ENCODE peak calls at places on chromosomes 16 and 17, in four cellular contexts. Z, M, T and R are unnamed samples.

GRCh38 chr16:21239646-21240045 is 6.1 kb downstream of the ANKS4B start:
- DNase-seq in Z (no peak), M (no peak), T (no peak), R (no peak)

GRCh38 chr17:12947047-12947446 is 70.8 kb downstream of the ELAC2 start:
- DNase-seq in Z (no peak), M (no peak), T (no peak), R (no peak)

GRCh38 chr17:15180121-15180561 is 85.0 kb downstream of the PMP22 start:
- DNase-seq in Z (no peak), M (no peak), T (no peak), R (no peak)

GRCh38 chr17:71585540-71585939 is 535.3 kb upstream of the SOX9 start:
- DNase-seq in Z (no peak), M (no peak), T (no peak), R (no peak)

GRCh38 chr17:45869676-45870341 is 24.5 kb upstream of the MAPT start:
- DNase-seq in Z (peak), M (no peak), T (no peak), R (peak)

GRCh38 chr17:10052414-10052813 is 146.0 kb downstream of the GAS7 start:
- DNase-seq in Z (no peak), M (peak), T (no peak), R (no peak)

GRCh38 chr17:72588961-72589360 is 468.1 kb downstream of the SOX9 start:
- DNase-seq in Z (peak), M (no peak), T (peak), R (peak)

GRCh38 chr17:10827898-10828552 is 9.9 kb downstream of the PIRT start:
- DNase-seq in Z (no peak), M (no peak), T (no peak), R (no peak)

GRCh38 chr16:47413041-47413440 is 47.8 kb downstream of the ITFG1 start:
- DNase-seq in Z (no peak), M (no peak), T (no peak), R (no peak)

GRCh38 chr17:51298508-51299371 is 38.4 kb downstream of the UTP18 start:
- DNase-seq in Z (peak), M (peak), T (no peak), R (peak)

GRCh38 chr17:46056800-46057304 is 57.8 kb downstream of the STH start:
- DNase-seq in Z (peak), M (no peak), T (no peak), R (peak)

GRCh38 chr17:1087381-1088241 is 90.7 kb downstream of the TIMM22 start:
- DNase-seq in Z (no peak), M (no peak), T (peak), R (no peak)

GRCh38 chr17:57706761-57707160 is 38.3 kb downstream of the CCDC182 start:
- DNase-seq in Z (no peak), M (no peak), T (no peak), R (no peak)

GRCh38 chr16:85475233-85475632 is 137.9 kb upstream of the GSE1 start:
- DNase-seq in Z (no peak), M (no peak), T (no peak), R (no peak)

GRCh38 chr16:65122974-65123845 is 1.3 kb upstream of the CDH11 start:
- DNase-seq in Z (peak), M (no peak), T (peak), R (peak)

GRCh38 chr17:13885550-13885949 is 183.8 kb upstream of the COX10 start:
- DNase-seq in Z (no peak), M (no peak), T (no peak), R (no peak)

GRCh38 chr16:19717319-19717718 is 708 bp downstream of the KNOP1 start:
- DNase-seq in Z (peak), M (no peak), T (no peak), R (peak)

GRCh38 chr16:3094289-3095027 is 4.6 kb downstream of the ZSCAN10 start:
- DNase-seq in Z (peak), M (peak), T (no peak), R (peak)

GRCh38 chr16:3096362-3096761 is 2.7 kb downstream of the ZSCAN10 start:
- DNase-seq in Z (no peak), M (no peak), T (no peak), R (no peak)

GRCh38 chr16:3097266-3097665 is 1.8 kb downstream of the ZSCAN10 start:
- DNase-seq in Z (no peak), M (no peak), T (no peak), R (no peak)

GRCh38 chr16:3098459-3099394 is at the start of gene ZSCAN10:
- DNase-seq in Z (no peak), M (no peak), T (no peak), R (no peak)

GRCh38 chr16:3095869-3096268 is 3.2 kb downstream of the ZSCAN10 start:
- DNase-seq in Z (no peak), M (peak), T (peak), R (peak)
- TF ChIP-seq CTCF in Z (peak), M (peak), T (peak), R (peak)

DNA sequence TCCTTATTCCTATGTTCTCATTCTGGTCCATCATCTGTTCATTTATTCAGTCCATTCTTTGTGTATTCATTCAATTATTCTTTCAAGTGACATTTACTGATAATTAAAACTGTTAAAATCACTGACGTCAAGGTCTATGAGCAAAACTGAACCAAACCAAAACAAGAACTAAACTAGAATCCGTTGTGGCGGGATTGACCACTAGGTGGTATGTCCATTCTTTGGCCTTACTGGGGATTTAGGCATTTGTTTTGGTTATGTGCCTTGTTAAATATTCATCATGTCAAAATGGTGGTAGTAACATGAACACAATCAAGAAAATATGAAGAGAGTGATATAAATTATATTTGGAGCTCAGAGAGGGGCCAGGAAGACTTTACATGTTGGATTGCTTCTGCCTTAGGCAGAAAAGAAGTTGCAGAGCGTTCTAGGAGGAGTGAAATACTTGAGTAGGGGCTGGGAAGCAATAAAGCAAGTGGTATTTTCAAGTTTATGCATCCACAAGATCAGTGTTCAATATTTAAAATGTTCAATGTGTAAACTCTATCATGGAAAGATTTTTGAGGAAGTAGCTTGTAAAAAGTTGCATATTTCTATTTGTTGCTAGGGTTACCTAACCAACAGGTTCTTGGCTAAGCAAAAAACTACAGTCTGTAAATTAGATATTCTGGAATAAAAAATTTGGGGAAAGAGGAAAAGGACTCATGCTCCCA is 129.0 kb downstream of the CDH13 start:
- DNase-seq in Z (no peak), M (no peak), T (no peak), R (no peak)
- TF ChIP-seq CTCF in Z (peak), M (no peak), T (no peak), R (peak)

GRCh38 chr16:87816507-87817100 is 50.8 kb upstream of the KLHDC4 start:
- DNase-seq in Z (no peak), M (no peak), T (no peak), R (no peak)

GRCh38 chr16:87808108-87808507 is 42.3 kb upstream of the KLHDC4 start:
- DNase-seq in Z (no peak), M (no peak), T (no peak), R (no peak)

GRCh38 chr16:87809150-87809902 is 43.5 kb upstream of the KLHDC4 start:
- DNase-seq in Z (peak), M (peak), T (no peak), R (no peak)

GRCh38 chr16:87815567-87815966 is 49.8 kb upstream of the KLHDC4 start:
- DNase-seq in Z (no peak), M (no peak), T (no peak), R (no peak)

DNA sequence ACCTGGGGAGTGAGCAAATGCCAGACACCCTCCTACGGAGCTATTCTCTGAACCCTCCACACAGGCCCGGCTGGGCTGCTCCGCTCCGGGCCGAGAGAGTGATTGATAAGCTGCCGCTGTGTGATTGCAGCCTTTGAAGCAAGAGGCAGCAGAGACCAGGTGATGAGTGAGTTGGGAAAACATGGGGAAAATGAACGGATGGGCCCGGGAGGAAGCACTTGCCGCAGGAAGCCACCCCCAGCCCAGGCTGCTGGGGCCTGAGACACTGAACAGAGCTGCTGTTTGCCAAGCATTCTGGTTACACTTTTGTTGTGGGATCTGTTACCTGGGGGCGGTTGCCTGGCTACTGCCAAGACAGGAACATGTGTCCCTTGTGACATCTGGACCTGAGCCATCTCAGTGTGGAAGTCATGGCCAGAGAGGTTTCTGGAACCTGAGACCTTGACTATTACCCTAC is 46.4 kb upstream of the KLHDC4 start:
- DNase-seq in Z (no peak), M (no peak), T (no peak), R (no peak)
- TF ChIP-seq CTCF in Z (no peak), M (no peak), T (no peak), R (no peak)

DNA sequence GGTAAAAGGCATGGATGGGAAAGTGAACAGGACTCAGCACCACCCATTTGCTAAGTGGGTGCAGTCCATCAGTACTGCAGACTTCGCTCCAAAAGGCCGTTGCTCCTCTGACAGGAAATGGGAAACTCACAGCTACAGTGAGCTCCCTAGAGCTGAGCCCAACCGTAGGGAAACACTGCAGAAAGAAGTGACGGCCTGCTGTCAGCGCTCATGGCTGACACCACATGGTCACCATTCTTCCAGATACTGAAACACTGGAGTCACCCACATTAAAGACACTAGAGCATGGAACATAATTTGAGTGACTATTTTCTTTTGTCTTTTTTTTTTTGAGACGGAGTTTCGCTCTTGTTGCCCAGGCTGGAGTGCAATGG is 31.9 kb downstream of the UBE2O start:
- DNase-seq in Z (no peak), M (no peak), T (no peak), R (no peak)
- TF ChIP-seq CTCF in Z (no peak), M (no peak), T (no peak), R (no peak)

DNA sequence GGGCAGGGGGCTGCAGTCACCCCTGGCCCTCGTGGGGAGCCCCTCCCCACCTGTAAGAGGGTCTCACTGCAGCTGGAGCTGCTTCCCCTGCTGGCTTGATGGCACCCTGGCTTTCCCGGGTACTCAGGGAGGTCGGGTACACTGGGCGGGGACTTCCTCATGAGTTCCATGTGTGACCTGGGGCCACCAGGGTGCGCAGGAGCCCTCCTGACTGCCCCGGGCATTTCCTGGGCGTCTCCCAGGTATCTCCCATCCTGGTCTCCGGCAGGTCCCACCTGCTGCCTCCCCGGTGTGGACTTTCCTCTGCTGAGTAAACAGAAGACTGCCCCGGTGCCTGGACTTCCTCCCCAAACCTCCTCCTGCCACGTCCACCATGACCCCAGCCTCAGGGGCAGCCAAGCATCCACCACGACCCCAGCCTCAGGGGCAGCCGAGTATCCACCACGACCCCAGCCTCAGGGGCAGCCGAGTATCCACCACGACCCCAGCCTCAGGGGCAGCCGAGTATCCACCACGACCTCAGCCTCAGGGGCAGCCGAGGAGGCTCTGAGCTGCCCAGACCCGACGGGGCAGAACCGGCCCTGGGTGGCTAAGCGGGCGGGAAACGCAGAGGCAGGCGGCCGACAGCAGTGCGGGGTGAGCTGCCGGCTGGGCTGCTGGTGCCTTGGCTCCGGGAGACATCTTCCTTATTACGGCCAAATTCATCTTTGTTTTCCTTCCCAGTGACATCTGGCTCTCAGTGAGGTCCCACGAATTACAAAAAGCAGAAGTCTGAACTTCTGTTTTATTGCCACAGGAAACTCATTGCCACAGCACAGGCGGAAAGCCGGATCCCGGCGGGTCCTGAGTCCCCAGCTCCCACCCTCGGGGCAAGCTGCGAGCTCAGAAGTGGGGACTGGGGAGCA is 40.7 kb downstream of the CBFA2T3 start:
- DNase-seq in Z (no peak), M (no peak), T (peak), R (no peak)
- TF ChIP-seq CTCF in Z (no peak), M (peak), T (no peak), R (no peak)

DNA sequence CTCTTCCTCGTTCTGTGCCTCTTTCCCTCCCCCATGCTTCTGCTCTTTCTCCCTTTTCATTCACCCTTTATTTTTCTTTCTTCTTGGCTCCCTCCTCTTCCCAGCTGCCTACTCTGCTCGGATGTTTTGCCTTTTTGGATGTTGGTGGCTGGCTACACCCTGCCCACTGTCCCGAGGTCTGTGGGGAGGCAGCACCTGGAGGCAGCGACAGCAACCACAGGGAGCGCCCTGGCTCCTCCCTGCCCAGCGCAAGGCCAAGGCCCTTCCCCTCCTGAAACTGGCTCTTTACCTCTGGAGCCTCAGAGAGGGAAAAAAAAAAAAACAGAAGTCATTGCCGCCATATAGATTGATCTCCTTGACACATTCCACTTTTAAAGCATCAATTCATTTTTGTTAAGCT is 20.1 kb downstream of the CLUAP1 start:
- DNase-seq in Z (no peak), M (no peak), T (no peak), R (no peak)
- TF ChIP-seq CTCF in Z (no peak), M (no peak), T (no peak), R (no peak)

GRCh38 chr17:29117440-29117753 is 62.8 kb downstream of the MYO18A start:
- DNase-seq in Z (no peak), M (no peak), T (no peak), R (no peak)

GRCh38 chr17:29116652-29117439 is 63.4 kb downstream of the MYO18A start:
- DNase-seq in Z (peak), M (peak), T (peak), R (peak)

GRCh38 chr17:29115435-29115834 is 64.8 kb downstream of the MYO18A start:
- DNase-seq in Z (no peak), M (no peak), T (no peak), R (no peak)

GRCh38 chr17:29114141-29114540 is 66.1 kb downstream of the MYO18A start:
- DNase-seq in Z (no peak), M (no peak), T (no peak), R (peak)

DNA sequence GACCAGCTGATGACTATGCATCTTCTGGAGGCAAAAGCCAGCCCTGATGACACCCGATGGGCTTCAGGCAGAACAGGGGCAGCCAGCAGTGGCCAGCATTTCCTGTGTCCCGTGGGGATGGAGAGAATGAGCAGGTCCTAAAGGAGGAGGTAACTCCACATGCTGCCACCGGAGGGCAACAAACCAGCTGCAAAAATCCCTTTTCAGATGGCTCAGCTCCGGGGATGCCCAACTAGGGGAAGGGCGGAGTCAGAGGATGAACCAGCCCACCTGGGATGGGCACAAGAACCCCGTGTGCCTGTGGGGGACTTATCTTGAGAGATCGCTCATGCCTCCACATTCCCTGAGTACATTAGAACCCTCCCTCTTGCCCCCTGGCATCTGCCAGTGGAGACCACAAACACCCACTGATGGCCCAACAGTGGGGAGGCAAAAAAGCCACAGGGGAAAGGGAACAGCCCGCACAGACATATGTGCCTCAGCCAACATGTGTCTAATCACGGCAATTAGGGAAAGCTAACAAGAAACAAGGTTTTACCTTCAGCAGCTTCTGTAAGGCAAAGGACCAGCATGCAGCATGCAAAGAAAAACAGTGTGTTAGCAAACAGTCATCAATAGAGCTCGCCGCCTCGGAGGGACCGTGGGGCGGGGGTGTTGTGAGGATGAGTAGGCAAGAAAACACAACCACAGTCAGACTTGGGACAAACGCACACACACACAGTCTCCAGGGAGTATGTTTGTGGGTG is 64.1 kb downstream of the MYO18A start:
- DNase-seq in Z (peak), M (peak), T (no peak), R (peak)
- TF ChIP-seq CTCF in Z (peak), M (peak), T (peak), R (peak)

DNA sequence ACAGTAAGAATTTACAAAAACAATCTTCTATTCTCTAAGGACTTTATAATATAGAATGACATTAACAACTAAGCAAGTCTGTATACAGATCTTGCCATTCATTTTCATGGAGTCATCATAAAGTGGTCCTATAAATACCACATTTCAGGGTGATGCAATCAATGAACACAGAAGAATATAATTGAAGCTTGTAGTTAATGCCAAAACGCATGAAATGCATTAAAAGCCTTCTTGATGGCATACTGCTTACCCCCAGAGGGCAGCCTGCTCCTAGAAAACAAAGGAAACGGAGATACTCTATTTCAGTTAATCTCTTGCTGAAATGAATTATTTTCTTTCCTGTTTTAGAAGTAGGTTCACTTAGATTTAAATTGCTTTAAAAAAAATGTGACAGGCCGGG is 45.2 kb upstream of the STAC2 start:
- DNase-seq in Z (peak), M (no peak), T (no peak), R (peak)
- TF ChIP-seq CTCF in Z (peak), M (peak), T (peak), R (peak)

DNA sequence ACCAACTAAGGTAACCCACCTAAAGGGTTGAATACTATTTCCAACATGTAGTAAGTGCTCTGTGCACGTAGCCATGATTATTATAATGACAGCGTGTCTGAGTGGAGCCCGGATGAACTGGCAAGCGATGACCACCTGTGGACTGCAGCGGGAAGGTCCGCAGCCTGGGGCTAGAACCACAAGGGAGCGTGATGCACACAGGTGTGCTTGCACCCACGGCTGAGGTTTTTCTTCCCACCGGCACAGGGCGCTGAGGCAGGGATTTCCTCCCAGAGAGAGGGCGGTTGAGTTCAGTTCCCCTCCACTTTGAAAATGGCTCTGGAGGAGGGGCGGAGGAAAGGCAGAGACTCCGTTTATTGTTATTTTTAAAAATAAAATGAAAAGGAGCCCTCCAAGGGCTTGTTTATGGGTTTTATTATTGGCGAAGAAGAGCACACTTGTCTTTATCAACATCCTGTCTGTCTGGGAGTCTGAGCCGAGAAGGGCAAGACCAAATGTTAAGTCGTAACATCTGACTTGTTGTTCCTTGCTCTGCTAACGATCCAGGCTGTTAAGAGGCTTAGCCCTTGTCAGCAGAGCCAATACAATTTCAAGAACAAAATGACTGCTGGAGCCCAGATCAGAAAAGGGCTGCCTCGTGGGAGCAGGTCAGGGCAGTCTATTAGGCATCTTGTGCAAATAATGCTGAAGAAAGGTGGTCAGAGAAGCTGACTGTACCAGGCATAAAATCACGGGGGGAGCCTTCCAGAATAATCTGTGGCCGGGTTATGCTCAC is 221.6 kb upstream of the HSBP1 start:
- DNase-seq in Z (no peak), M (no peak), T (no peak), R (no peak)
- TF ChIP-seq CTCF in Z (no peak), M (no peak), T (no peak), R (no peak)